ENCODE peak calls at places on chromosomes 6 and 20, in eight cellular contexts. One of them, this sample, is unnamed. For H3K9me3 and H3K4me1, the result is how much of the 10 kb centered on the place peaks cover.

GRCh38 chr20:11734431-11734830 is 183.3 kb upstream of the BTBD3 start:
- DNase-seq in lower lobe of right lung: no peak
- DNase-seq in endodermal cell: no peak
- DNase-seq in esophagus squamous epithelium: no peak
- DNase-seq in tibial nerve: no peak
- DNase-seq in HCT116: no peak
- DNase-seq in uterus: no peak
- DNase-seq in astrocyte: no peak
- DNase-seq in this sample: no peak

GRCh38 chr6:32973144-32973854 is 4.9 kb downstream of the BRD2 start:
- DNase-seq in lower lobe of right lung: no peak
- DNase-seq in endodermal cell: peak
- DNase-seq in esophagus squamous epithelium: no peak
- DNase-seq in tibial nerve: no peak
- DNase-seq in HCT116: no peak
- DNase-seq in uterus: no peak
- DNase-seq in astrocyte: no peak
- DNase-seq in this sample: no peak

GRCh38 chr6:170271771-170272314 is 19.0 kb downstream of the DLL1 start:
- DNase-seq in lower lobe of right lung: peak
- DNase-seq in endodermal cell: no peak
- DNase-seq in esophagus squamous epithelium: no peak
- DNase-seq in tibial nerve: no peak
- DNase-seq in HCT116: no peak
- DNase-seq in uterus: no peak
- DNase-seq in astrocyte: no peak
- DNase-seq in this sample: no peak

GRCh38 chr6:43917878-43918382 is 147.9 kb downstream of the VEGFA start:
- DNase-seq in lower lobe of right lung: peak
- DNase-seq in endodermal cell: no peak
- DNase-seq in esophagus squamous epithelium: no peak
- DNase-seq in tibial nerve: no peak
- DNase-seq in HCT116: no peak
- DNase-seq in uterus: no peak
- DNase-seq in astrocyte: peak
- DNase-seq in this sample: no peak

GRCh38 chr6:167733740-167734661 is 92.7 kb upstream of the AFDN start:
- DNase-seq in lower lobe of right lung: no peak
- DNase-seq in endodermal cell: peak
- DNase-seq in esophagus squamous epithelium: no peak
- DNase-seq in tibial nerve: no peak
- DNase-seq in HCT116: no peak
- DNase-seq in uterus: no peak
- DNase-seq in astrocyte: no peak
- DNase-seq in this sample: no peak

GRCh38 chr6:89260832-89261231 is 43.7 kb upstream of the GABRR1 start:
- DNase-seq in lower lobe of right lung: no peak
- DNase-seq in endodermal cell: no peak
- DNase-seq in esophagus squamous epithelium: no peak
- DNase-seq in tibial nerve: no peak
- DNase-seq in HCT116: no peak
- DNase-seq in uterus: no peak
- DNase-seq in astrocyte: no peak
- DNase-seq in this sample: no peak

GRCh38 chr6:136647363-136647763 is 97.1 kb upstream of the MAP7 start:
- DNase-seq in lower lobe of right lung: no peak
- DNase-seq in endodermal cell: no peak
- DNase-seq in esophagus squamous epithelium: no peak
- DNase-seq in tibial nerve: no peak
- DNase-seq in HCT116: no peak
- DNase-seq in uterus: peak
- DNase-seq in astrocyte: peak
- DNase-seq in this sample: no peak

GRCh38 chr20:8504030-8504429 is 372.0 kb downstream of the PLCB1 start:
- DNase-seq in lower lobe of right lung: no peak
- DNase-seq in endodermal cell: no peak
- DNase-seq in esophagus squamous epithelium: no peak
- DNase-seq in tibial nerve: no peak
- DNase-seq in HCT116: no peak
- DNase-seq in uterus: no peak
- DNase-seq in astrocyte: no peak
- DNase-seq in this sample: no peak

GRCh38 chr20:1535420-1536175 is 21.9 kb downstream of the SIRPD start:
- DNase-seq in lower lobe of right lung: peak
- DNase-seq in endodermal cell: no peak
- DNase-seq in esophagus squamous epithelium: no peak
- DNase-seq in tibial nerve: no peak
- DNase-seq in HCT116: no peak
- DNase-seq in uterus: no peak
- DNase-seq in astrocyte: no peak
- DNase-seq in this sample: no peak

GRCh38 chr20:20548527-20549266 is 163.7 kb downstream of the RALGAPA2 start:
- DNase-seq in lower lobe of right lung: no peak
- DNase-seq in endodermal cell: no peak
- DNase-seq in esophagus squamous epithelium: no peak
- DNase-seq in tibial nerve: no peak
- DNase-seq in HCT116: no peak
- DNase-seq in uterus: no peak
- DNase-seq in astrocyte: no peak
- DNase-seq in this sample: no peak

GRCh38 chr6:23002044-23002619 is 432.8 kb downstream of the HDGFL1 start:
- DNase-seq in lower lobe of right lung: no peak
- DNase-seq in endodermal cell: peak
- DNase-seq in esophagus squamous epithelium: no peak
- DNase-seq in tibial nerve: no peak
- DNase-seq in HCT116: no peak
- DNase-seq in uterus: no peak
- DNase-seq in astrocyte: no peak
- DNase-seq in this sample: no peak
- H3K9me3 ChIP-seq in lower lobe of right lung: under half
- H3K9me3 ChIP-seq in endodermal cell: under half
- H3K9me3 ChIP-seq in esophagus squamous epithelium: under half
- H3K9me3 ChIP-seq in tibial nerve: under half
- H3K9me3 ChIP-seq in HCT116: under half
- H3K9me3 ChIP-seq in uterus: under half
- H3K9me3 ChIP-seq in astrocyte: under half
- H3K9me3 ChIP-seq in this sample: under half

GRCh38 chr6:63574554-63574900 is 2.2 kb downstream of the LOC128125822 start:
- DNase-seq in lower lobe of right lung: no peak
- DNase-seq in endodermal cell: no peak
- DNase-seq in esophagus squamous epithelium: no peak
- DNase-seq in tibial nerve: no peak
- DNase-seq in HCT116: no peak
- DNase-seq in uterus: no peak
- DNase-seq in astrocyte: no peak
- DNase-seq in this sample: no peak
- H3K4me1 ChIP-seq in lower lobe of right lung: under half
- H3K4me1 ChIP-seq in endodermal cell: under half
- H3K4me1 ChIP-seq in esophagus squamous epithelium: under half
- H3K4me1 ChIP-seq in tibial nerve: under half
- H3K4me1 ChIP-seq in HCT116: under half
- H3K4me1 ChIP-seq in uterus: under half
- H3K4me1 ChIP-seq in astrocyte: under half
- H3K4me1 ChIP-seq in this sample: under half

GRCh38 chr20:64766-65322 is 22.6 kb upstream of the DEFB125 start:
- DNase-seq in lower lobe of right lung: no peak
- DNase-seq in endodermal cell: no peak
- DNase-seq in esophagus squamous epithelium: no peak
- DNase-seq in tibial nerve: no peak
- DNase-seq in HCT116: no peak
- DNase-seq in uterus: no peak
- DNase-seq in astrocyte: no peak
- DNase-seq in this sample: no peak
- H3K9me3 ChIP-seq in lower lobe of right lung: under half
- H3K9me3 ChIP-seq in endodermal cell: half or more
- H3K9me3 ChIP-seq in esophagus squamous epithelium: under half
- H3K9me3 ChIP-seq in tibial nerve: under half
- H3K9me3 ChIP-seq in HCT116: under half
- H3K9me3 ChIP-seq in uterus: under half
- H3K9me3 ChIP-seq in astrocyte: under half
- H3K9me3 ChIP-seq in this sample: under half

GRCh38 chr6:15386756-15387112 is 140.9 kb downstream of the JARID2 start:
- DNase-seq in lower lobe of right lung: no peak
- DNase-seq in endodermal cell: no peak
- DNase-seq in esophagus squamous epithelium: no peak
- DNase-seq in tibial nerve: no peak
- DNase-seq in HCT116: no peak
- DNase-seq in uterus: no peak
- DNase-seq in astrocyte: no peak
- DNase-seq in this sample: no peak
- H3K4me1 ChIP-seq in lower lobe of right lung: half or more
- H3K4me1 ChIP-seq in endodermal cell: under half
- H3K4me1 ChIP-seq in esophagus squamous epithelium: under half
- H3K4me1 ChIP-seq in tibial nerve: under half
- H3K4me1 ChIP-seq in HCT116: under half
- H3K4me1 ChIP-seq in uterus: under half
- H3K4me1 ChIP-seq in astrocyte: under half
- H3K4me1 ChIP-seq in this sample: under half